ENCODE peak calls at places on chromosomes 7 and 10, in ten cellular contexts. Y, C, A, G, H, D, O, S, F and R are unnamed samples.

GRCh38 chr7:98209166-98209920 is 1.9 kb upstream of the BHLHA15 start:
- DNase-seq in Y (no peak), C (no peak), A (no peak), G (no peak), H (no peak), D (no peak), O (no peak), S (no peak), F (no peak), R (no peak)

GRCh38 chr7:117871778-117872538 is 1.3 kb downstream of the CTTNBP2 start:
- DNase-seq in Y (no peak), C (peak; percentile 2), A (no peak), G (peak; percentile 33), H (peak; percentile 72), D (peak; percentile 46), O (no peak), S (no peak), F (peak; percentile 32), R (peak; percentile 42)

GRCh38 chr7:50956522-50957155 is 173.9 kb upstream of the GRB10 start:
- DNase-seq in Y (no peak), C (no peak), A (no peak), G (no peak), H (no peak), D (no peak), O (no peak), S (no peak), F (no peak), R (no peak)

GRCh38 chr10:103254538-103255325 is 9.0 kb downstream of the RPEL1 start:
- DNase-seq in Y (no peak), C (peak; percentile 45), A (no peak), G (no peak), H (no peak), D (no peak), O (peak; percentile 56), S (no peak), F (no peak), R (no peak)

GRCh38 chr7:44891791-44892190 is 6.5 kb upstream of the PURB start:
- DNase-seq in Y (no peak), C (no peak), A (no peak), G (no peak), H (no peak), D (no peak), O (no peak), S (no peak), F (no peak), R (no peak)

GRCh38 chr7:96069361-96069760 is 252.5 kb downstream of the SLC25A13 start:
- DNase-seq in Y (no peak), C (no peak), A (no peak), G (no peak), H (no peak), D (no peak), O (no peak), S (no peak), F (no peak), R (no peak)

GRCh38 chr10:43257210-43258031 is 9.4 kb downstream of the RASGEF1A start:
- DNase-seq in Y (peak; percentile 16), C (no peak), A (no peak), G (no peak), H (peak; percentile 65), D (no peak), O (no peak), S (no peak), F (no peak), R (peak; percentile 10)

GRCh38 chr10:6401562-6402348 is 178.3 kb downstream of the PRKCQ start:
- DNase-seq in Y (peak; percentile 46), C (peak; percentile 85), A (peak; percentile 63), G (peak; percentile 69), H (peak; percentile 80), D (peak; percentile 80), O (peak; percentile 90), S (peak; percentile 50), F (peak; percentile 74), R (peak; percentile 93)

GRCh38 chr10:121928528-121928884 is 675 bp upstream of the ATE1 start:
- DNase-seq in Y (no peak), C (no peak), A (no peak), G (no peak), H (no peak), D (peak; percentile 47), O (peak; percentile 38), S (no peak), F (peak; percentile 55), R (no peak)

GRCh38 chr7:29771081-29771832 is 35.1 kb upstream of the WIPF3 start:
- DNase-seq in Y (no peak), C (no peak), A (no peak), G (no peak), H (no peak), D (no peak), O (no peak), S (no peak), F (no peak), R (peak; percentile 19)

GRCh38 chr7:75691793-75692543 is 46.8 kb downstream of the HIP1 start:
- DNase-seq in Y (no peak), C (no peak), A (no peak), G (no peak), H (no peak), D (no peak), O (no peak), S (no peak), F (no peak), R (peak; percentile 5)

GRCh38 chr10:23238015-23238414 is 45.9 kb downstream of the PTF1A start:
- DNase-seq in Y (no peak), C (no peak), A (no peak), G (no peak), H (no peak), D (no peak), O (no peak), S (no peak), F (no peak), R (no peak)

GRCh38 chr7:117399820-117400422 is 27.4 kb downstream of the ASZ1 start:
- DNase-seq in Y (no peak), C (no peak), A (no peak), G (no peak), H (no peak), D (no peak), O (no peak), S (no peak), F (no peak), R (no peak)

GRCh38 chr10:122276611-122277205 is 5.6 kb downstream of the BTBD16 start:
- DNase-seq in Y (no peak), C (peak; percentile 65), A (no peak), G (no peak), H (peak; percentile 70), D (no peak), O (peak; percentile 78), S (no peak), F (no peak), R (peak; percentile 75)

GRCh38 chr7:140517546-140518369 is 38.5 kb upstream of the MKRN1 start:
- DNase-seq in Y (peak; percentile 68), C (peak; percentile 87), A (peak; percentile 43), G (peak; percentile 91), H (peak; percentile 96), D (peak; percentile 86), O (peak; percentile 90), S (peak; percentile 60), F (peak; percentile 94), R (peak; percentile 94)